ENCODE peak calls at places on chromosomes 1 and 21, in five cellular contexts. U, T, H, C and E are unnamed samples.

GRCh38 chr1:12376236-12377064 is 146.6 kb downstream of the VPS13D start:
- DNase-seq in U (no peak), T (no peak), H (no peak), C (no peak), E (no peak)

GRCh38 chr21:45336870-45337269 is 49.2 kb upstream of the POFUT2 start:
- DNase-seq in U (peak; percentile 5), T (no peak), H (no peak), C (no peak), E (peak; percentile 15)

GRCh38 chr1:233025156-233025555 is 74.7 kb downstream of the NTPCR start:
- DNase-seq in U (peak; percentile 45), T (no peak), H (peak; percentile 68), C (peak; percentile 11), E (peak; percentile 42)

GRCh38 chr1:154940213-154940879 is 3.8 kb upstream of the PMVK start:
- DNase-seq in U (no peak), T (no peak), H (no peak), C (no peak), E (peak; percentile 5)

GRCh38 chr1:62142550-62142949 is 52.1 kb upstream of the L1TD1 start:
- DNase-seq in U (no peak), T (no peak), H (no peak), C (no peak), E (no peak)

GRCh38 chr1:27960762-27961645 is 1.2 kb downstream of the XKR8 start:
- DNase-seq in U (peak; percentile 79), T (no peak), H (no peak), C (no peak), E (no peak)

GRCh38 chr1:44616991-44617702 is 57.1 kb downstream of the TMEM53 start:
- DNase-seq in U (peak; percentile 77), T (no peak), H (no peak), C (no peak), E (no peak)

GRCh38 chr1:159177273-159177907 is 6.0 kb downstream of the CADM3 start:
- DNase-seq in U (peak; percentile 56), T (no peak), H (peak; percentile 65), C (no peak), E (no peak)

GRCh38 chr1:230698130-230698529 is 15.8 kb downstream of the AGT start:
- DNase-seq in U (no peak), T (no peak), H (no peak), C (no peak), E (no peak)

GRCh38 chr1:42682739-42683529 is 716 bp downstream of the YBX1 start:
- DNase-seq in U (peak; percentile 82), T (peak; percentile 50), H (peak; percentile 81), C (peak; percentile 53), E (peak; percentile 82)

GRCh38 chr1:12541274-12542137 is 76.5 kb downstream of the DHRS3 start:
- DNase-seq in U (no peak), T (no peak), H (no peak), C (no peak), E (peak; percentile 68)

GRCh38 chr1:166271151-166271538 is 104.3 kb upstream of the FAM78B start:
- DNase-seq in U (no peak), T (no peak), H (no peak), C (no peak), E (no peak)

GRCh38 chr1:230174765-230175747 is 108.0 kb downstream of the GALNT2 start:
- DNase-seq in U (no peak), T (no peak), H (peak; percentile 13), C (no peak), E (no peak)

GRCh38 chr1:207838156-207839082 is 72.5 kb downstream of the CD34 start:
- DNase-seq in U (peak; percentile 89), T (no peak), H (peak; percentile 95), C (peak; percentile 67), E (peak; percentile 79)

GRCh38 chr1:3921786-3922185 is 21.7 kb upstream of the C1orf174 start:
- DNase-seq in U (no peak), T (no peak), H (no peak), C (no peak), E (no peak)

GRCh38 chr1:182616130-182617074 is 12.2 kb upstream of the RGS16 start:
- DNase-seq in U (peak; percentile 74), T (peak; percentile 44), H (peak; percentile 65), C (no peak), E (peak; percentile 52)

GRCh38 chr1:145425436-145426029 is at the start of gene NBPF20:
- DNase-seq in U (peak; percentile 80), T (peak; percentile 38), H (peak; percentile 88), C (peak; percentile 40), E (peak; percentile 91)

GRCh38 chr21:34986561-34987533 is 62.3 kb downstream of the RUNX1 start:
- DNase-seq in U (no peak), T (no peak), H (no peak), C (no peak), E (no peak)

GRCh38 chr1:211089536-211089935 is 44.4 kb downstream of the KCNH1 start:
- DNase-seq in U (no peak), T (no peak), H (no peak), C (no peak), E (no peak)

GRCh38 chr1:14761754-14762153 is 163.3 kb downstream of the KAZN start:
- DNase-seq in U (no peak), T (no peak), H (no peak), C (no peak), E (no peak)

GRCh38 chr1:244050835-244051444 is at the start of gene ZBTB18:
- DNase-seq in U (no peak), T (no peak), H (peak; percentile 57), C (peak; percentile 30), E (no peak)

GRCh38 chr1:208534604-208534907 is 290.4 kb upstream of the PLXNA2 start:
- DNase-seq in U (no peak), T (no peak), H (no peak), C (no peak), E (no peak)

GRCh38 chr21:28308516-28308915 is 684.2 kb downstream of the LTN1 start:
- DNase-seq in U (no peak), T (no peak), H (no peak), C (no peak), E (no peak)

GRCh38 chr1:26618561-26618960 is 77.3 kb upstream of the ARID1A start:
- DNase-seq in U (no peak), T (no peak), H (no peak), C (no peak), E (no peak)

GRCh38 chr1:37478451-37478871 is 4.1 kb downstream of the ZC3H12A start:
- DNase-seq in U (peak; percentile 61), T (no peak), H (no peak), C (no peak), E (no peak)

GRCh38 chr1:36732038-36732402 is 249.3 kb upstream of the CSF3R start:
- DNase-seq in U (no peak), T (no peak), H (no peak), C (no peak), E (no peak)

GRCh38 chr1:197302775-197303174 is 34.7 kb downstream of the CRB1 start:
- DNase-seq in U (no peak), T (no peak), H (no peak), C (no peak), E (no peak)

GRCh38 chr21:34989337-34990151 is 59.6 kb downstream of the RUNX1 start:
- DNase-seq in U (no peak), T (no peak), H (no peak), C (no peak), E (no peak)

DNA sequence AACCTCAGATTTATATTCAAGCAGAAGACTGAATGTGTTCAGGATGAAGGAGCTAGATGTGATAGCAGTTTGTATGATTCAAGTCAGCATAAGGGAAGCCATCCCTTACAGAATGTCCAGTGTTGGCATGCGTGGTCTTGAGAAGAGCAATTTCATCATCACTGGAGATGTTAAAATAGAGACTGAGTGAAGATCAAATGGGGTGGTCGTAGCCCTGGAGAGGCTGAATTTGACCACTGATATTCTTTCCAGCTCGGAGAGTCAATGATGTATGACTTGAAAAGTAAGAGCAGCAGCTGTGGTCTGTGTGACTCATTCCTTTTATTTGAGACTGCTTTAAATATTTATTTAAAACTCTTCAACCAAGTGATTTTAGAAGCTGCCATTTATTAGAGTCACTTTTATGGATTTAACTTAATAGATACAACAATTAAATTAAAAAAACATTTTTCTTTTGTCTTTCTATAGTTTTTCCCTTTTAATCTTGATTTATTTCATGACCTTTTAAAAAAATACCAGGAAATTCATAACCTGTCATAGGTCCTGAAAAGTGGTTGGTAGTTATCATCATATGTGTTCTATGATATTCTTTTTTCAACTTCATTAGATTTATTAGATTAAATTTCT is 15.5 kb downstream of the FMN2 start:
- DNase-seq in U (no peak), T (no peak), H (no peak), C (no peak), E (no peak)
- H3K4me1 ChIP-seq in U (peaks cover 25% of the 10 kb centered on the region), T (peaks cover 8% of the 10 kb centered on the region), H (no peaks in the 10 kb centered on the region), C (no peaks in the 10 kb centered on the region), E (no peaks in the 10 kb centered on the region)

DNA sequence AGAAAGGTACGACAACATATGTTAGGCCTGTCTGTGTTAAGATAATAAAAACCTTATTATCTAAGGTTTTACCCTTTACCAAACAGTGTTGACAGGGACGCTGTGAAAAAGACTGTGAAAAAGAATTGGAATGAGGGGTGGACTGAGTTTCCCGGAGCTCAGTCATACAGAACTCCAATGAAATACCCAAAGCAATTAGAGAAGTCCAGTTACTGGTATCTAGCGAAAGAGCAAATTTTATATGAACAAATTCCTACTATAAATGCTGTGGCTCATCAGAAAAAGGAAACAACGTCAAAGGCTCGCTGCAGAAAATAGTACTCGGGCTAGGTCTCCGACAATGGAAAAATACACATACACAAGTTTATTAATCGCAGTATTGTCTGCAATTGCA is 708 bp upstream of the RBBP5 start:
- DNase-seq in U (no peak), T (no peak), H (no peak), C (no peak), E (no peak)
- TF ChIP-seq CTCF in U (no peak), T (peak; percentile 3), H (no peak), C (no peak), E (no peak)

GRCh38 chr1:8212443-8212920 is 105.4 kb upstream of the SLC45A1 start:
- DNase-seq in U (no peak), T (no peak), H (no peak), C (no peak), E (no peak)

GRCh38 chr1:8213676-8214075 is 104.2 kb upstream of the SLC45A1 start:
- DNase-seq in U (peak; percentile 46), T (no peak), H (peak; percentile 58), C (no peak), E (no peak)

GRCh38 chr1:8211251-8211619 is 106.7 kb upstream of the SLC45A1 start:
- DNase-seq in U (no peak), T (no peak), H (no peak), C (no peak), E (no peak)

GRCh38 chr1:8213136-8213535 is 104.8 kb upstream of the SLC45A1 start:
- DNase-seq in U (no peak), T (no peak), H (no peak), C (no peak), E (no peak)

GRCh38 chr1:8211620-8212442 is 106.1 kb upstream of the SLC45A1 start:
- DNase-seq in U (peak; percentile 39), T (no peak), H (no peak), C (peak; percentile 45), E (no peak)
- TF ChIP-seq POLR2A in U (no peak), T (no peak), H (no peak), C (no peak), E (no peak)

GRCh38 chr1:172266528-172267174 is 153.8 kb upstream of the C1orf105 start:
- DNase-seq in U (no peak), T (no peak), H (no peak), C (no peak), E (no peak)

GRCh38 chr1:172269644-172270043 is 150.8 kb upstream of the C1orf105 start:
- DNase-seq in U (no peak), T (no peak), H (no peak), C (no peak), E (no peak)

GRCh38 chr1:172270605-172271004 is 149.9 kb upstream of the C1orf105 start:
- DNase-seq in U (no peak), T (no peak), H (no peak), C (no peak), E (no peak)

GRCh38 chr1:172268237-172268636 is 152.2 kb upstream of the C1orf105 start:
- DNase-seq in U (no peak), T (no peak), H (no peak), C (no peak), E (no peak)

GRCh38 chr1:172269084-172269483 is 151.4 kb upstream of the C1orf105 start:
- DNase-seq in U (no peak), T (no peak), H (no peak), C (no peak), E (no peak)
- H3K4me1 ChIP-seq in U (no peaks in the 10 kb centered on the region), T (no peaks in the 10 kb centered on the region), H (no peaks in the 10 kb centered on the region), C (no peaks in the 10 kb centered on the region), E (no peaks in the 10 kb centered on the region)